ENCODE peak calls at places on chromosomes 16 and 17, in six cellular contexts. One of them, this sample, is unnamed.

GRCh38 chr17:82690786-82691489 is 7.6 kb downstream of the RAB40B start:
- DNase-seq in mesendoderm: no peak
- DNase-seq in endothelial cell: no peak
- DNase-seq in NCI-H748 treated with DMSO at 0.1 percent for 48 hours: no peak
- DNase-seq in activated gamma-delta T cell treated with Interleukin-2 at 50 U/mL for 16 hours: no peak
- DNase-seq in sigmoid colon: no peak
- DNase-seq in this sample: no peak

GRCh38 chr17:41909088-41909487 is 9.7 kb downstream of the ACLY start:
- DNase-seq in mesendoderm: no peak
- DNase-seq in endothelial cell: no peak
- DNase-seq in NCI-H748 treated with DMSO at 0.1 percent for 48 hours: no peak
- DNase-seq in activated gamma-delta T cell treated with Interleukin-2 at 50 U/mL for 16 hours: no peak
- DNase-seq in sigmoid colon: no peak
- DNase-seq in this sample: no peak

GRCh38 chr17:47057831-47058230 is 78.8 kb upstream of the RPRML start:
- DNase-seq in mesendoderm: no peak
- DNase-seq in endothelial cell: no peak
- DNase-seq in NCI-H748 treated with DMSO at 0.1 percent for 48 hours: no peak
- DNase-seq in activated gamma-delta T cell treated with Interleukin-2 at 50 U/mL for 16 hours: no peak
- DNase-seq in sigmoid colon: no peak
- DNase-seq in this sample: peak

GRCh38 chr17:17539591-17539990 is 43.4 kb upstream of the RASD1 start:
- DNase-seq in mesendoderm: no peak
- DNase-seq in endothelial cell: no peak
- DNase-seq in NCI-H748 treated with DMSO at 0.1 percent for 48 hours: peak
- DNase-seq in activated gamma-delta T cell treated with Interleukin-2 at 50 U/mL for 16 hours: no peak
- DNase-seq in sigmoid colon: no peak
- DNase-seq in this sample: no peak

GRCh38 chr16:56793504-56793903 is 63.6 kb downstream of the NUP93 start:
- DNase-seq in mesendoderm: peak
- DNase-seq in endothelial cell: peak
- DNase-seq in NCI-H748 treated with DMSO at 0.1 percent for 48 hours: no peak
- DNase-seq in activated gamma-delta T cell treated with Interleukin-2 at 50 U/mL for 16 hours: no peak
- DNase-seq in sigmoid colon: no peak
- DNase-seq in this sample: no peak

GRCh38 chr16:11914759-11915643 is 755 bp downstream of the GSPT1 start:
- DNase-seq in mesendoderm: peak
- DNase-seq in endothelial cell: peak
- DNase-seq in NCI-H748 treated with DMSO at 0.1 percent for 48 hours: no peak
- DNase-seq in activated gamma-delta T cell treated with Interleukin-2 at 50 U/mL for 16 hours: peak
- DNase-seq in sigmoid colon: peak
- DNase-seq in this sample: peak

GRCh38 chr17:4838306-4838785 is 5.2 kb downstream of the MINK1 start:
- DNase-seq in mesendoderm: no peak
- DNase-seq in endothelial cell: no peak
- DNase-seq in NCI-H748 treated with DMSO at 0.1 percent for 48 hours: no peak
- DNase-seq in activated gamma-delta T cell treated with Interleukin-2 at 50 U/mL for 16 hours: no peak
- DNase-seq in sigmoid colon: no peak
- DNase-seq in this sample: no peak

GRCh38 chr16:3013491-3013951 is 798 bp downstream of the CLDN9 start:
- DNase-seq in mesendoderm: no peak
- DNase-seq in endothelial cell: no peak
- DNase-seq in NCI-H748 treated with DMSO at 0.1 percent for 48 hours: no peak
- DNase-seq in activated gamma-delta T cell treated with Interleukin-2 at 50 U/mL for 16 hours: no peak
- DNase-seq in sigmoid colon: no peak
- DNase-seq in this sample: no peak

GRCh38 chr16:28260193-28260592 is 32.1 kb upstream of the SBK1 start:
- DNase-seq in mesendoderm: peak
- DNase-seq in endothelial cell: no peak
- DNase-seq in NCI-H748 treated with DMSO at 0.1 percent for 48 hours: no peak
- DNase-seq in activated gamma-delta T cell treated with Interleukin-2 at 50 U/mL for 16 hours: no peak
- DNase-seq in sigmoid colon: no peak
- DNase-seq in this sample: no peak

GRCh38 chr17:39175695-39176093 is 9.7 kb upstream of the ARL5C start:
- DNase-seq in mesendoderm: no peak
- DNase-seq in endothelial cell: no peak
- DNase-seq in NCI-H748 treated with DMSO at 0.1 percent for 48 hours: no peak
- DNase-seq in activated gamma-delta T cell treated with Interleukin-2 at 50 U/mL for 16 hours: no peak
- DNase-seq in sigmoid colon: no peak
- DNase-seq in this sample: no peak

GRCh38 chr17:43665387-43666101 is 3.8 kb upstream of the MEOX1 start:
- DNase-seq in mesendoderm: no peak
- DNase-seq in endothelial cell: no peak
- DNase-seq in NCI-H748 treated with DMSO at 0.1 percent for 48 hours: no peak
- DNase-seq in activated gamma-delta T cell treated with Interleukin-2 at 50 U/mL for 16 hours: no peak
- DNase-seq in sigmoid colon: no peak
- DNase-seq in this sample: peak

GRCh38 chr17:61457226-61457983 is 5.2 kb downstream of the TBX4 start:
- DNase-seq in mesendoderm: no peak
- DNase-seq in endothelial cell: no peak
- DNase-seq in NCI-H748 treated with DMSO at 0.1 percent for 48 hours: no peak
- DNase-seq in activated gamma-delta T cell treated with Interleukin-2 at 50 U/mL for 16 hours: no peak
- DNase-seq in sigmoid colon: peak
- DNase-seq in this sample: peak

GRCh38 chr17:4536742-4537411 is 18.3 kb downstream of the MYBBP1A start:
- DNase-seq in mesendoderm: peak
- DNase-seq in endothelial cell: no peak
- DNase-seq in NCI-H748 treated with DMSO at 0.1 percent for 48 hours: no peak
- DNase-seq in activated gamma-delta T cell treated with Interleukin-2 at 50 U/mL for 16 hours: no peak
- DNase-seq in sigmoid colon: no peak
- DNase-seq in this sample: no peak

GRCh38 chr16:74035816-74036215 is 260.8 kb upstream of the PSMD7 start:
- DNase-seq in mesendoderm: peak
- DNase-seq in endothelial cell: peak
- DNase-seq in NCI-H748 treated with DMSO at 0.1 percent for 48 hours: no peak
- DNase-seq in activated gamma-delta T cell treated with Interleukin-2 at 50 U/mL for 16 hours: no peak
- DNase-seq in sigmoid colon: no peak
- DNase-seq in this sample: no peak

GRCh38 chr16:11181889-11182279 is 74.1 kb downstream of the SOCS1 start:
- DNase-seq in mesendoderm: no peak
- DNase-seq in endothelial cell: no peak
- DNase-seq in NCI-H748 treated with DMSO at 0.1 percent for 48 hours: no peak
- DNase-seq in activated gamma-delta T cell treated with Interleukin-2 at 50 U/mL for 16 hours: no peak
- DNase-seq in sigmoid colon: no peak
- DNase-seq in this sample: no peak

GRCh38 chr17:40072481-40073346 is 9.9 kb downstream of the THRA start:
- DNase-seq in mesendoderm: no peak
- DNase-seq in endothelial cell: no peak
- DNase-seq in NCI-H748 treated with DMSO at 0.1 percent for 48 hours: no peak
- DNase-seq in activated gamma-delta T cell treated with Interleukin-2 at 50 U/mL for 16 hours: no peak
- DNase-seq in sigmoid colon: peak
- DNase-seq in this sample: no peak

GRCh38 chr16:15427648-15428239 is 6.6 kb upstream of the BMERB1 start:
- DNase-seq in mesendoderm: peak
- DNase-seq in endothelial cell: peak
- DNase-seq in NCI-H748 treated with DMSO at 0.1 percent for 48 hours: no peak
- DNase-seq in activated gamma-delta T cell treated with Interleukin-2 at 50 U/mL for 16 hours: peak
- DNase-seq in sigmoid colon: peak
- DNase-seq in this sample: peak

GRCh38 chr16:4115209-4115940 is 867 bp downstream of the ADCY9 start:
- DNase-seq in mesendoderm: peak
- DNase-seq in endothelial cell: peak
- DNase-seq in NCI-H748 treated with DMSO at 0.1 percent for 48 hours: peak
- DNase-seq in activated gamma-delta T cell treated with Interleukin-2 at 50 U/mL for 16 hours: peak
- DNase-seq in sigmoid colon: peak
- DNase-seq in this sample: peak